ENCODE peak calls at places on chromosomes 3 and 15, in five cellular contexts. One of them, this sample, is unnamed.

GRCh38 chr3:47536967-47537366 is 23.5 kb upstream of the ELP6 start:
- DNase-seq in retina: no peak
- DNase-seq in natural killer cell: no peak
- DNase-seq in NCI-H1417: no peak
- DNase-seq in stimulated activated CD4-positive, alpha-beta T cell treated with anti-CD3 and anti-CD28 coated beads, TNF-alpha, amount 100 ng/mL, for 1 hour: no peak
- DNase-seq in this sample: no peak

GRCh38 chr15:45662375-45662774 is 27.5 kb downstream of the SQOR start:
- DNase-seq in stimulated activated CD4-positive, alpha-beta T cell treated with anti-CD3 and anti-CD28 coated beads, TNF-alpha, amount 100 ng/mL, for 1 hour: no peak
- DNase-seq in natural killer cell: no peak
- DNase-seq in retina: no peak
- DNase-seq in NCI-H1417: no peak
- DNase-seq in this sample: no peak

GRCh38 chr3:101827211-101828174 is 21.8 kb upstream of the NFKBIZ start:
- DNase-seq in natural killer cell: peak
- DNase-seq in retina: peak
- DNase-seq in stimulated activated CD4-positive, alpha-beta T cell treated with anti-CD3 and anti-CD28 coated beads, TNF-alpha, amount 100 ng/mL, for 1 hour: peak
- DNase-seq in NCI-H1417: no peak
- DNase-seq in this sample: peak

GRCh38 chr15:65249641-65250040 is 37.0 kb downstream of the PARP16 start:
- DNase-seq in retina: no peak
- DNase-seq in NCI-H1417: no peak
- DNase-seq in natural killer cell: no peak
- DNase-seq in stimulated activated CD4-positive, alpha-beta T cell treated with anti-CD3 and anti-CD28 coated beads, TNF-alpha, amount 100 ng/mL, for 1 hour: no peak
- DNase-seq in this sample: no peak

GRCh38 chr3:10189557-10190374 is 25.0 kb downstream of the IRAK2 start:
- DNase-seq in retina: no peak
- DNase-seq in NCI-H1417: no peak
- DNase-seq in stimulated activated CD4-positive, alpha-beta T cell treated with anti-CD3 and anti-CD28 coated beads, TNF-alpha, amount 100 ng/mL, for 1 hour: no peak
- DNase-seq in natural killer cell: peak
- DNase-seq in this sample: no peak

GRCh38 chr15:40437754-40438687 is 2.7 kb upstream of the BAHD1 start:
- DNase-seq in NCI-H1417: no peak
- DNase-seq in stimulated activated CD4-positive, alpha-beta T cell treated with anti-CD3 and anti-CD28 coated beads, TNF-alpha, amount 100 ng/mL, for 1 hour: no peak
- DNase-seq in natural killer cell: no peak
- DNase-seq in retina: no peak
- DNase-seq in this sample: no peak

GRCh38 chr3:85360742-85361387 is 402.1 kb downstream of the CADM2 start:
- DNase-seq in natural killer cell: no peak
- DNase-seq in NCI-H1417: peak
- DNase-seq in stimulated activated CD4-positive, alpha-beta T cell treated with anti-CD3 and anti-CD28 coated beads, TNF-alpha, amount 100 ng/mL, for 1 hour: no peak
- DNase-seq in retina: peak
- DNase-seq in this sample: no peak

GRCh38 chr3:24843955-24844354 is 349.3 kb upstream of the THRB start:
- DNase-seq in NCI-H1417: no peak
- DNase-seq in natural killer cell: no peak
- DNase-seq in retina: no peak
- DNase-seq in stimulated activated CD4-positive, alpha-beta T cell treated with anti-CD3 and anti-CD28 coated beads, TNF-alpha, amount 100 ng/mL, for 1 hour: no peak
- DNase-seq in this sample: no peak

GRCh38 chr3:161415506-161416231 is 44.4 kb upstream of the SPTSSB start:
- DNase-seq in stimulated activated CD4-positive, alpha-beta T cell treated with anti-CD3 and anti-CD28 coated beads, TNF-alpha, amount 100 ng/mL, for 1 hour: no peak
- DNase-seq in NCI-H1417: no peak
- DNase-seq in retina: no peak
- DNase-seq in natural killer cell: no peak
- DNase-seq in this sample: no peak

GRCh38 chr3:58659051-58659675 is 7.4 kb downstream of the FAM3D start:
- DNase-seq in retina: no peak
- DNase-seq in natural killer cell: no peak
- DNase-seq in stimulated activated CD4-positive, alpha-beta T cell treated with anti-CD3 and anti-CD28 coated beads, TNF-alpha, amount 100 ng/mL, for 1 hour: no peak
- DNase-seq in NCI-H1417: no peak
- DNase-seq in this sample: no peak

GRCh38 chr15:52102468-52102867 is 10.1 kb downstream of the BCL2L10 start:
- DNase-seq in natural killer cell: no peak
- DNase-seq in retina: no peak
- DNase-seq in NCI-H1417: no peak
- DNase-seq in stimulated activated CD4-positive, alpha-beta T cell treated with anti-CD3 and anti-CD28 coated beads, TNF-alpha, amount 100 ng/mL, for 1 hour: no peak
- DNase-seq in this sample: no peak

GRCh38 chr15:67979281-67979680 is 74.8 kb upstream of the PIAS1 start:
- DNase-seq in stimulated activated CD4-positive, alpha-beta T cell treated with anti-CD3 and anti-CD28 coated beads, TNF-alpha, amount 100 ng/mL, for 1 hour: no peak
- DNase-seq in natural killer cell: no peak
- DNase-seq in NCI-H1417: no peak
- DNase-seq in retina: no peak
- DNase-seq in this sample: no peak

GRCh38 chr15:60079210-60079609 is 75.1 kb downstream of the FOXB1 start:
- DNase-seq in retina: no peak
- DNase-seq in stimulated activated CD4-positive, alpha-beta T cell treated with anti-CD3 and anti-CD28 coated beads, TNF-alpha, amount 100 ng/mL, for 1 hour: no peak
- DNase-seq in NCI-H1417: no peak
- DNase-seq in natural killer cell: no peak
- DNase-seq in this sample: no peak

GRCh38 chr3:175335229-175335628 is 476.1 kb downstream of the NAALADL2 start:
- DNase-seq in NCI-H1417: no peak
- DNase-seq in stimulated activated CD4-positive, alpha-beta T cell treated with anti-CD3 and anti-CD28 coated beads, TNF-alpha, amount 100 ng/mL, for 1 hour: no peak
- DNase-seq in retina: no peak
- DNase-seq in natural killer cell: no peak
- DNase-seq in this sample: no peak

GRCh38 chr3:30996467-30996866 is 102.0 kb upstream of the GADL1 start:
- DNase-seq in retina: no peak
- DNase-seq in natural killer cell: no peak
- DNase-seq in NCI-H1417: no peak
- DNase-seq in stimulated activated CD4-positive, alpha-beta T cell treated with anti-CD3 and anti-CD28 coated beads, TNF-alpha, amount 100 ng/mL, for 1 hour: no peak
- DNase-seq in this sample: no peak

GRCh38 chr3:3192481-3192764 is 12.9 kb upstream of the CRBN start:
- DNase-seq in NCI-H1417: no peak
- DNase-seq in natural killer cell: no peak
- DNase-seq in stimulated activated CD4-positive, alpha-beta T cell treated with anti-CD3 and anti-CD28 coated beads, TNF-alpha, amount 100 ng/mL, for 1 hour: no peak
- DNase-seq in retina: no peak
- DNase-seq in this sample: no peak

GRCh38 chr15:59388670-59389069 is 16.0 kb upstream of the MYO1E start:
- DNase-seq in NCI-H1417: no peak
- DNase-seq in retina: no peak
- DNase-seq in stimulated activated CD4-positive, alpha-beta T cell treated with anti-CD3 and anti-CD28 coated beads, TNF-alpha, amount 100 ng/mL, for 1 hour: no peak
- DNase-seq in natural killer cell: no peak
- DNase-seq in this sample: no peak

GRCh38 chr3:188979669-188980311 is 192.0 kb upstream of the TPRG1 start:
- DNase-seq in NCI-H1417: no peak
- DNase-seq in natural killer cell: no peak
- DNase-seq in stimulated activated CD4-positive, alpha-beta T cell treated with anti-CD3 and anti-CD28 coated beads, TNF-alpha, amount 100 ng/mL, for 1 hour: no peak
- DNase-seq in retina: no peak
- DNase-seq in this sample: no peak

GRCh38 chr3:65559643-65560042 is 479.1 kb downstream of the MAGI1 start:
- DNase-seq in NCI-H1417: no peak
- DNase-seq in retina: no peak
- DNase-seq in stimulated activated CD4-positive, alpha-beta T cell treated with anti-CD3 and anti-CD28 coated beads, TNF-alpha, amount 100 ng/mL, for 1 hour: no peak
- DNase-seq in natural killer cell: no peak
- DNase-seq in this sample: no peak

GRCh38 chr15:65829150-65829764 is 37.2 kb upstream of the DENND4A start:
- DNase-seq in stimulated activated CD4-positive, alpha-beta T cell treated with anti-CD3 and anti-CD28 coated beads, TNF-alpha, amount 100 ng/mL, for 1 hour: no peak
- DNase-seq in NCI-H1417: no peak
- DNase-seq in natural killer cell: no peak
- DNase-seq in retina: no peak
- DNase-seq in this sample: no peak

GRCh38 chr15:62895139-62895866 is 147.2 kb upstream of the TPM1 start:
- DNase-seq in stimulated activated CD4-positive, alpha-beta T cell treated with anti-CD3 and anti-CD28 coated beads, TNF-alpha, amount 100 ng/mL, for 1 hour: no peak
- DNase-seq in retina: no peak
- DNase-seq in natural killer cell: no peak
- DNase-seq in NCI-H1417: no peak
- DNase-seq in this sample: no peak

GRCh38 chr15:76033438-76033837 is 21.2 kb upstream of the NRG4 start:
- DNase-seq in retina: no peak
- DNase-seq in stimulated activated CD4-positive, alpha-beta T cell treated with anti-CD3 and anti-CD28 coated beads, TNF-alpha, amount 100 ng/mL, for 1 hour: no peak
- DNase-seq in natural killer cell: no peak
- DNase-seq in NCI-H1417: no peak
- DNase-seq in this sample: no peak

GRCh38 chr3:117843356-117843755 is 1133.8 kb downstream of the TUSC7 start:
- DNase-seq in retina: no peak
- DNase-seq in stimulated activated CD4-positive, alpha-beta T cell treated with anti-CD3 and anti-CD28 coated beads, TNF-alpha, amount 100 ng/mL, for 1 hour: no peak
- DNase-seq in NCI-H1417: no peak
- DNase-seq in natural killer cell: no peak
- DNase-seq in this sample: no peak

GRCh38 chr3:188821998-188822397 is 349.8 kb upstream of the TPRG1 start:
- DNase-seq in natural killer cell: no peak
- DNase-seq in retina: no peak
- DNase-seq in stimulated activated CD4-positive, alpha-beta T cell treated with anti-CD3 and anti-CD28 coated beads, TNF-alpha, amount 100 ng/mL, for 1 hour: no peak
- DNase-seq in NCI-H1417: no peak
- DNase-seq in this sample: no peak

GRCh38 chr3:162605651-162606204 is 1109.1 kb downstream of the OTOL1 start:
- DNase-seq in NCI-H1417: no peak
- DNase-seq in natural killer cell: no peak
- DNase-seq in stimulated activated CD4-positive, alpha-beta T cell treated with anti-CD3 and anti-CD28 coated beads, TNF-alpha, amount 100 ng/mL, for 1 hour: no peak
- DNase-seq in retina: no peak
- DNase-seq in this sample: no peak

GRCh38 chr15:58064119-58065010 is 1.1 kb downstream of the ALDH1A2 start:
- DNase-seq in retina: peak
- DNase-seq in stimulated activated CD4-positive, alpha-beta T cell treated with anti-CD3 and anti-CD28 coated beads, TNF-alpha, amount 100 ng/mL, for 1 hour: no peak
- DNase-seq in natural killer cell: no peak
- DNase-seq in NCI-H1417: no peak
- DNase-seq in this sample: no peak

GRCh38 chr15:96316953-96317629 is 13.4 kb upstream of the NR2F2 start:
- DNase-seq in NCI-H1417: no peak
- DNase-seq in retina: no peak
- DNase-seq in stimulated activated CD4-positive, alpha-beta T cell treated with anti-CD3 and anti-CD28 coated beads, TNF-alpha, amount 100 ng/mL, for 1 hour: no peak
- DNase-seq in natural killer cell: no peak
- DNase-seq in this sample: no peak

GRCh38 chr3:65265511-65265910 is 577.7 kb upstream of the ADAMTS9 start:
- DNase-seq in NCI-H1417: no peak
- DNase-seq in stimulated activated CD4-positive, alpha-beta T cell treated with anti-CD3 and anti-CD28 coated beads, TNF-alpha, amount 100 ng/mL, for 1 hour: no peak
- DNase-seq in natural killer cell: no peak
- DNase-seq in retina: no peak
- DNase-seq in this sample: no peak

GRCh38 chr3:42680806-42681205 is 4.5 kb upstream of the KLHL40 start:
- DNase-seq in retina: no peak
- DNase-seq in stimulated activated CD4-positive, alpha-beta T cell treated with anti-CD3 and anti-CD28 coated beads, TNF-alpha, amount 100 ng/mL, for 1 hour: no peak
- DNase-seq in natural killer cell: no peak
- DNase-seq in NCI-H1417: no peak
- DNase-seq in this sample: no peak

This sample was measured in central memory CD8-positive, alpha-beta T cell.